ENCODE peak calls at places on chromosomes 6 and 20, in four cellular contexts. T is HFF-Myc; X is caudate nucleus; S is activated CD8-positive, alpha-beta memory T cell treated with anti-CD3 and anti-CD28 coated beads for 4 hours. O is an unnamed sample.
A peak's percentile ranks its signal among the peaks of the same experiment; 100 is the strongest.

GRCh38 chr20:23059831-23060230 is 10.4 kb upstream of the THBD start:
- DNase-seq in T (no peak), X (no peak), S (no peak), O (no peak)

GRCh38 chr6:5671162-5671561 is 335.6 kb downstream of the NRN1 start:
- DNase-seq in T (no peak), X (no peak), S (no peak), O (no peak)

GRCh38 chr20:10622657-10623418 is 51.0 kb downstream of the JAG1 start:
- DNase-seq in T (no peak), X (no peak), S (no peak), O (peak; percentile 82)

GRCh38 chr20:59443558-59443957 is 143.1 kb downstream of the EDN3 start:
- DNase-seq in T (no peak), X (no peak), S (no peak), O (no peak)

GRCh38 chr6:139433647-139434419 is 59.4 kb upstream of the CITED2 start:
- DNase-seq in T (no peak), X (no peak), S (no peak), O (no peak)

GRCh38 chr6:122770835-122771601 is 8.5 kb upstream of the FABP7 start:
- DNase-seq in T (no peak), X (no peak), S (no peak), O (no peak)

GRCh38 chr6:73451166-73452106 is 661 bp downstream of the CGAS start:
- DNase-seq in T (no peak), X (no peak), S (no peak), O (peak; percentile 62)

GRCh38 chr6:147170269-147170668 is 33.9 kb upstream of the STXBP5 start:
- DNase-seq in T (peak; percentile 24), X (no peak), S (no peak), O (no peak)

GRCh38 chr6:152218887-152219286 is 411.4 kb downstream of the ESR1 start:
- DNase-seq in T (no peak), X (no peak), S (no peak), O (no peak)

GRCh38 chr6:151763303-151763702 is 44.2 kb upstream of the ESR1 start:
- DNase-seq in T (no peak), X (no peak), S (no peak), O (no peak)

GRCh38 chr6:26534681-26535465 is 3.3 kb upstream of the HMGN4 start:
- DNase-seq in T (no peak), X (no peak), S (no peak), O (no peak)

GRCh38 chr6:131807644-131808459 is at the start of gene ENPP1:
- DNase-seq in T (no peak), X (peak; percentile 66), S (peak; percentile 7), O (peak; percentile 89)

GRCh38 chr6:52152070-52152423 is 34.1 kb upstream of the IL17A start:
- DNase-seq in T (no peak), X (no peak), S (no peak), O (no peak)

GRCh38 chr20:31666258-31667042 is 28.7 kb downstream of the COX4I2 start:
- DNase-seq in T (no peak), X (no peak), S (no peak), O (peak; percentile 86)

GRCh38 chr6:34272022-34272926 is 23.5 kb upstream of the SMIM29 start:
- DNase-seq in T (no peak), X (no peak), S (no peak), O (peak; percentile 72)

GRCh38 chr6:128807577-128807976 is 75.4 kb upstream of the LAMA2 start:
- DNase-seq in T (peak; percentile 22), X (no peak), S (no peak), O (no peak)

GRCh38 chr6:163572612-163573011 is 158.1 kb downstream of the QKI start:
- DNase-seq in T (peak; percentile 17), X (no peak), S (no peak), O (no peak)

GRCh38 chr6:42345696-42346416 is 105.9 kb downstream of the TRERF1 start:
- DNase-seq in T (no peak), X (no peak), S (no peak), O (no peak)

GRCh38 chr6:71349976-71350615 is 61.5 kb downstream of the OGFRL1 start:
- DNase-seq in T (no peak), X (no peak), S (no peak), O (no peak)

GRCh38 chr6:152453421-152453820 is 183.7 kb downstream of the SYNE1 start:
- DNase-seq in T (no peak), X (no peak), S (no peak), O (no peak)

GRCh38 chr20:46446851-46447250 is 40.4 kb upstream of the ELMO2 start:
- DNase-seq in T (no peak), X (no peak), S (no peak), O (no peak)

GRCh38 chr6:130457605-130458004 is 91.8 kb downstream of the TMEM200A start:
- DNase-seq in T (no peak), X (no peak), S (no peak), O (no peak)

GRCh38 chr6:110360671-110361070 is 2.5 kb upstream of the METTL24 start:
- DNase-seq in T (no peak), X (no peak), S (no peak), O (no peak)

GRCh38 chr6:57137392-57137791 is 34.7 kb upstream of the BAG2 start:
- DNase-seq in T (no peak), X (no peak), S (no peak), O (no peak)

GRCh38 chr6:168035661-168036616 is 38.5 kb downstream of the KIF25 start:
- DNase-seq in T (no peak), X (no peak), S (no peak), O (no peak)

GRCh38 chr6:6717953-6718352 is 129.4 kb downstream of the LY86 start:
- DNase-seq in T (no peak), X (no peak), S (no peak), O (no peak)

GRCh38 chr20:17854307-17854903 is 114.2 kb downstream of the SNX5 start:
- DNase-seq in T (no peak), X (no peak), S (no peak), O (peak; percentile 84)

GRCh38 chr6:50264995-50265571 is 215.4 kb upstream of the DEFB112 start:
- DNase-seq in T (no peak), X (no peak), S (no peak), O (no peak)

GRCh38 chr20:64011366-64011779 is 24.6 kb upstream of the C20orf204 start:
- DNase-seq in T (no peak), X (no peak), S (no peak), O (no peak)

GRCh38 chr6:56291278-56291917 is 44.0 kb upstream of the COL21A1 start:
- DNase-seq in T (no peak), X (no peak), S (no peak), O (no peak)

GRCh38 chr6:8113260-8113659 is 10.9 kb upstream of the EEF1E1 start:
- DNase-seq in T (no peak), X (no peak), S (no peak), O (no peak)

GRCh38 chr6:3165631-3166534 is 8.5 kb upstream of the TUBB2A start:
- DNase-seq in T (no peak), X (no peak), S (no peak), O (no peak)

O was measured in aorta.